ENCODE peak calls at places on chromosome 1, in four cellular contexts. One of them, this sample, is unnamed.

GRCh38 chr1:163069142-163069541 is at the start of gene RGS4:
- DNase-seq in activated CD8-positive, alpha-beta T cell treated with anti-CD3 and anti-CD28 coated beads for 36 hours: no peak
- DNase-seq in activated gamma-delta T cell treated with Interleukin-2 at 50 U/mL for 16 hours: no peak
- DNase-seq in AG09309: peak; percentile 92
- DNase-seq in this sample: no peak

GRCh38 chr1:90724361-90724760 is 7.3 kb upstream of the BARHL2 start:
- DNase-seq in activated CD8-positive, alpha-beta T cell treated with anti-CD3 and anti-CD28 coated beads for 36 hours: peak; percentile 30
- DNase-seq in activated gamma-delta T cell treated with Interleukin-2 at 50 U/mL for 16 hours: no peak
- DNase-seq in AG09309: no peak
- DNase-seq in this sample: no peak

GRCh38 chr1:227234998-227235405 is 83.3 kb downstream of the CDC42BPA start:
- DNase-seq in activated CD8-positive, alpha-beta T cell treated with anti-CD3 and anti-CD28 coated beads for 36 hours: peak; percentile 39
- DNase-seq in activated gamma-delta T cell treated with Interleukin-2 at 50 U/mL for 16 hours: no peak
- DNase-seq in AG09309: peak; percentile 32
- DNase-seq in this sample: no peak

GRCh38 chr1:43197343-43198127 is 25.4 kb downstream of the CFAP57 start:
- DNase-seq in activated CD8-positive, alpha-beta T cell treated with anti-CD3 and anti-CD28 coated beads for 36 hours: no peak
- DNase-seq in activated gamma-delta T cell treated with Interleukin-2 at 50 U/mL for 16 hours: no peak
- DNase-seq in AG09309: no peak
- DNase-seq in this sample: no peak

GRCh38 chr1:50420689-50421365 is 2.4 kb downstream of the DMRTA2 start:
- DNase-seq in activated CD8-positive, alpha-beta T cell treated with anti-CD3 and anti-CD28 coated beads for 36 hours: peak; percentile 34
- DNase-seq in activated gamma-delta T cell treated with Interleukin-2 at 50 U/mL for 16 hours: no peak
- DNase-seq in AG09309: no peak
- DNase-seq in this sample: no peak

GRCh38 chr1:229905031-229905545 is 161.9 kb upstream of the GALNT2 start:
- DNase-seq in activated CD8-positive, alpha-beta T cell treated with anti-CD3 and anti-CD28 coated beads for 36 hours: no peak
- DNase-seq in activated gamma-delta T cell treated with Interleukin-2 at 50 U/mL for 16 hours: no peak
- DNase-seq in AG09309: no peak
- DNase-seq in this sample: no peak

GRCh38 chr1:44848456-44849181 is 5.6 kb upstream of the PTCH2 start:
- DNase-seq in activated CD8-positive, alpha-beta T cell treated with anti-CD3 and anti-CD28 coated beads for 36 hours: no peak
- DNase-seq in activated gamma-delta T cell treated with Interleukin-2 at 50 U/mL for 16 hours: no peak
- DNase-seq in AG09309: no peak
- DNase-seq in this sample: no peak

GRCh38 chr1:119374208-119374877 is 5.8 kb downstream of the HAO2 start:
- DNase-seq in activated CD8-positive, alpha-beta T cell treated with anti-CD3 and anti-CD28 coated beads for 36 hours: peak; percentile 5
- DNase-seq in activated gamma-delta T cell treated with Interleukin-2 at 50 U/mL for 16 hours: no peak
- DNase-seq in AG09309: no peak
- DNase-seq in this sample: no peak

GRCh38 chr1:212532469-212533235 is 75.9 kb upstream of the ATF3 start:
- DNase-seq in activated CD8-positive, alpha-beta T cell treated with anti-CD3 and anti-CD28 coated beads for 36 hours: no peak
- DNase-seq in activated gamma-delta T cell treated with Interleukin-2 at 50 U/mL for 16 hours: no peak
- DNase-seq in AG09309: no peak
- DNase-seq in this sample: no peak

GRCh38 chr1:89545264-89546038 is 20.8 kb downstream of the LRRC8B start:
- DNase-seq in activated CD8-positive, alpha-beta T cell treated with anti-CD3 and anti-CD28 coated beads for 36 hours: peak; percentile 80
- DNase-seq in activated gamma-delta T cell treated with Interleukin-2 at 50 U/mL for 16 hours: no peak
- DNase-seq in AG09309: no peak
- DNase-seq in this sample: no peak

GRCh38 chr1:20640183-20640597 is 6.9 kb downstream of the PINK1 start:
- DNase-seq in activated CD8-positive, alpha-beta T cell treated with anti-CD3 and anti-CD28 coated beads for 36 hours: peak; percentile 79
- DNase-seq in activated gamma-delta T cell treated with Interleukin-2 at 50 U/mL for 16 hours: peak; percentile 61
- DNase-seq in AG09309: no peak
- DNase-seq in this sample: peak; percentile 55

This sample was measured in T-cell.